ENCODE peak calls at places on chromosomes 2 and 18, in seven cellular contexts. V is neural progenitor cell, U is spleen, T is right lobe of liver, R is neural crest cell, X is cardiac fibroblast, G is lung. K is an unnamed sample.

GRCh38 chr2:179800776-179801175 is 60.6 kb downstream of the ZNF385B start:
- DNase-seq in V (no peak), U (no peak), T (no peak), R (no peak), X (no peak), G (no peak), K (no peak)

GRCh38 chr2:188345439-188345838 is 53.8 kb downstream of the GULP1 start:
- DNase-seq in V (no peak), U (no peak), T (no peak), R (no peak), X (no peak), G (no peak), K (no peak)

GRCh38 chr2:1661891-1662605 is 82.3 kb downstream of the PXDN start:
- DNase-seq in V (no peak), U (no peak), T (no peak), R (no peak), X (no peak), G (no peak), K (no peak)

GRCh38 chr2:203951366-203951902 is 14.9 kb downstream of the ICOS start:
- DNase-seq in V (no peak), U (no peak), T (no peak), R (no peak), X (no peak), G (no peak), K (no peak)

GRCh38 chr2:46353509-46353908 is 56.3 kb downstream of the EPAS1 start:
- DNase-seq in V (no peak), U (no peak), T (no peak), R (no peak), X (no peak), G (no peak), K (no peak)

GRCh38 chr18:79411614-79412526 is 16.1 kb downstream of the NFATC1 start:
- DNase-seq in V (no peak), U (peak; percentile 86), T (peak; percentile 28), R (no peak), X (no peak), G (no peak), K (no peak)

GRCh38 chr2:80050246-80050645 is 254.3 kb downstream of the LRRTM1 start:
- DNase-seq in V (no peak), U (no peak), T (no peak), R (no peak), X (no peak), G (no peak), K (no peak)

GRCh38 chr2:121008978-121009377 is 273.3 kb downstream of the GLI2 start:
- DNase-seq in V (peak; percentile 49), U (no peak), T (no peak), R (no peak), X (peak; percentile 5), G (peak; percentile 18), K (no peak)

GRCh38 chr18:5890606-5891360 is 4.5 kb downstream of the TMEM200C start:
- DNase-seq in V (peak; percentile 84), U (peak; percentile 80), T (peak; percentile 64), R (peak; percentile 44), X (peak; percentile 11), G (no peak), K (no peak)

GRCh38 chr2:199693861-199694260 is 157.1 kb downstream of the FTCDNL1 start:
- DNase-seq in V (no peak), U (no peak), T (no peak), R (no peak), X (no peak), G (no peak), K (no peak)

GRCh38 chr2:201953880-201954279 is 79.8 kb upstream of the FZD7 start:
- DNase-seq in V (no peak), U (no peak), T (no peak), R (no peak), X (no peak), G (no peak), K (no peak)

GRCh38 chr2:62196278-62196901 is 475 bp downstream of the B3GNT2 start:
- DNase-seq in V (no peak), U (peak; percentile 95), T (peak; percentile 61), R (no peak), X (no peak), G (peak; percentile 68), K (no peak)

GRCh38 chr2:221068123-221068522 is 504.0 kb downstream of the EPHA4 start:
- DNase-seq in V (no peak), U (no peak), T (no peak), R (no peak), X (no peak), G (no peak), K (no peak)

GRCh38 chr18:74430811-74431571 is 26.1 kb downstream of the DIPK1C start:
- DNase-seq in V (no peak), U (no peak), T (no peak), R (no peak), X (no peak), G (no peak), K (no peak)

GRCh38 chr18:59517446-59518171 is 158.5 kb upstream of the LMAN1 start:
- DNase-seq in V (peak; percentile 58), U (no peak), T (no peak), R (peak; percentile 30), X (peak; percentile 31), G (no peak), K (no peak)

GRCh38 chr18:46466236-46467160 is 190.5 kb downstream of the LOXHD1 start:
- DNase-seq in V (peak; percentile 81), U (peak; percentile 45), T (no peak), R (no peak), X (no peak), G (no peak), K (no peak)

GRCh38 chr2:10161206-10161931 is 38.8 kb downstream of the RRM2 start:
- DNase-seq in V (no peak), U (peak; percentile 42), T (no peak), R (no peak), X (peak; percentile 32), G (no peak), K (no peak)

GRCh38 chr2:134405641-134406081 is 151.8 kb downstream of the MGAT5 start:
- DNase-seq in V (no peak), U (no peak), T (no peak), R (no peak), X (no peak), G (no peak), K (no peak)

GRCh38 chr2:191032588-191033429 is 18.8 kb upstream of the STAT1 start:
- DNase-seq in V (no peak), U (no peak), T (no peak), R (no peak), X (no peak), G (no peak), K (no peak)

GRCh38 chr18:36295880-36296301 is 1.6 kb upstream of the FHOD3 start:
- DNase-seq in V (no peak), U (no peak), T (no peak), R (no peak), X (no peak), G (no peak), K (no peak)

DNA sequence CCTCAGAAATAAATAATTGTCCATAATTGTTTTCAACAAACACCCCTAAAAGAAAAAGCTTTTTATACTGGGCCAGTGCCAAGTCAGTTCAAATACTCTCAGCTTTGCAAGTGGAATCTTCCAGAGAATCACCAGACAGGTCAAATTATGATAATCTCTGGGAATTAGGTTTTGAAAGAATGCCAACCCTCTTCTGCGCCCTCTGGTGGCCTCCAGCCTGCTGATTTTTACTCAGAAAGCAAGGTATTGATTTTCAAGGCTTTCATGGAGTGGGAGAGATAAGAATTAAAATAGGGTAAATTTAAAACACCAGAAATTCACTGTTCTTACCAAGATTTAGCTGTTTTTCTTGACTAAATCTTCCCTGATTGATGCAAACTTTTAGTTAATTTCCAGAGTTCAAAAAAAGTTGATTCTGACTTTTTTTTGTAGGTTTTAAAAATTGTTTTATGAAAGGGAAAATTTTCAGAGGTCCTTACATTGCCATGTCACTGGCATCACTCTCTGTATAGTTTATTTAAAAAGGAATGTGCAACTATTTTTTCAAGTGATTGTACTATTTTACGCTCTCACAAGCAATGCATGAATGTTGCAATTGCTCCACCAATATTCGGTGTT is 282.9 kb upstream of the TNP1 start:
- DNase-seq in V (peak; percentile 41), U (no peak), T (peak; percentile 35), R (peak; percentile 32), X (peak; percentile 14), G (no peak), K (no peak)
- TF ChIP-seq CTCF in V (peak; percentile 66), U (no peak), T (peak; percentile 64), R (peak; percentile 67), X (peak; percentile 74), G (no peak), K (peak; percentile 78)

GRCh38 chr2:108219688-108220087 is 20.1 kb upstream of the SULT1C3 start:
- DNase-seq in V (no peak), U (no peak), T (no peak), R (no peak), X (no peak), G (no peak), K (no peak)

GRCh38 chr2:108217211-108217610 is 22.6 kb upstream of the SULT1C3 start:
- DNase-seq in V (no peak), U (no peak), T (no peak), R (no peak), X (no peak), G (no peak), K (no peak)

GRCh38 chr2:108212671-108213070 is 27.1 kb upstream of the SULT1C3 start:
- DNase-seq in V (no peak), U (no peak), T (no peak), R (no peak), X (no peak), G (no peak), K (no peak)

GRCh38 chr2:108220191-108220590 is 19.6 kb upstream of the SULT1C3 start:
- DNase-seq in V (no peak), U (no peak), T (no peak), R (no peak), X (no peak), G (no peak), K (no peak)

DNA sequence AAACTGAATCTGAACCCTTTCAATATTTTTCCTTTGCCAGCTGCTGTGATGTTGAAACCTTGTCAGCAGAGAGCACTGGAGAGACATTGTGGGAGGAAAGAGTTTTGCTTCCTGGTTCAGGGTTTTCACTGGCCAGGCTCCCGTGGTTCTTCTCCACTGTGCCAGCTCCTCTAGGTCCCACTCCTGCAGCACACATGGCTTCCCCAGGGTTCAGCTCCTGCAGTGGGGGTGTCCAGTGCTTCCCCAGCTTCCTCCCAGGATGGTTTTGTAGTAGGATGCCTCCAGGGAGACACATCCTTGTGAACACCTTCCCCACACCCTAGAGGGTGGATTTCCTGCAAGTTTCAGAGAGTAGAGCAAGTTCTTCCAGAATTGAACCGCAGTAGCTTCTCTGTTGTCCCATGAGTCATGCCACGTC is 24.0 kb upstream of the SULT1C3 start:
- DNase-seq in V (peak; percentile 14), U (no peak), T (peak; percentile 28), R (no peak), X (peak; percentile 8), G (peak; percentile 38), K (no peak)
- TF ChIP-seq CTCF in V (peak; percentile 41), U (no peak), T (peak; percentile 37), R (no peak), X (peak; percentile 40), G (no peak), K (peak; percentile 63)

GRCh38 chr2:158388159-158388558 is 68.4 kb downstream of the CCDC148 start:
- DNase-seq in V (no peak), U (no peak), T (no peak), R (no peak), X (no peak), G (no peak), K (no peak)
- TF ChIP-seq CTCF in V (no peak), U (no peak), T (no peak), R (no peak), X (peak; percentile 15), G (no peak), K (no peak)

DNA sequence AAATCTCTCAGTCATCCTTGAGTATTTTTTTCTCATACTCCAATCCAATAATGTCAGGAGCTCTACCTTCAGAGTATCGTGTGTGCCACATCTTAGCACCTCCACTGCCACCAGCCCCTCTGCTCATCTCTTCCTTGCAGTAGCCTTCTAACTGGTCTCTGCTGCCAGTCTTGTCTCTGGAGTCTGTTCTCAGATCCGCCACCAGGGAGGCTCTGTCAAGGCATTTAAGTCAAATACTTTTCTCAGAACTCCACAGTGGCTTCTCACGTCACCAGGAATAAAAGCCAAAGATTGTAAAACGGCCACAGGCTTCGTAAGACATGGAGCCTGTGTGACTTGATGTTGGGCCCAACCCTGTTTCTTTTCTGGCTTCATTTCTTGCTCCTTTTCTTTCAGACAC is 7.1 kb downstream of the UNC50 start:
- DNase-seq in V (no peak), U (no peak), T (no peak), R (no peak), X (no peak), G (no peak), K (no peak)
- TF ChIP-seq CTCF in V (peak; percentile 11), U (no peak), T (no peak), R (peak; percentile 29), X (peak; percentile 16), G (no peak), K (no peak)